ENCODE peak calls at places on chromosomes 5 and 9, in six cellular contexts. O is AG04450, K is nephron progenitor cell, A is fibroblast of lung, V is left lung, Q is fibroblast of the aortic adventitia. H is an unnamed sample.

GRCh38 chr5:135990518-135991240 is 35.9 kb upstream of the LECT2 start:
- DNase-seq in O (no peak), A (no peak), Q (no peak), V (no peak), K (no peak), H (no peak)

GRCh38 chr5:91328743-91329142 is 54.4 kb downstream of the ARRDC3 start:
- DNase-seq in O (peak), A (peak), K (no peak), Q (no peak), V (no peak), H (no peak)

GRCh38 chr5:168683247-168683926 is 104.2 kb upstream of the PANK3 start:
- DNase-seq in Q (peak), K (no peak), A (no peak), O (no peak), V (no peak), H (no peak)

GRCh38 chr5:136269978-136270377 is 77.0 kb upstream of the SMIM32 start:
- DNase-seq in K (no peak), V (no peak), A (no peak), O (no peak), Q (no peak), H (no peak)

GRCh38 chr9:99046542-99047071 is 58.3 kb upstream of the TGFBR1 start:
- DNase-seq in Q (no peak), V (no peak), O (no peak), K (no peak), A (no peak), H (no peak)

GRCh38 chr5:147188200-147189108 is 46.4 kb upstream of the STK32A start:
- DNase-seq in V (no peak), O (peak), K (peak), A (peak), Q (peak), H (peak)

GRCh38 chr9:34190996-34191892 is 12.4 kb downstream of the UBAP1 start:
- DNase-seq in V (no peak), A (peak), K (no peak), O (no peak), Q (peak), H (peak)

GRCh38 chr9:114777841-114778240 is 28.0 kb downstream of the TNFSF15 start:
- DNase-seq in O (no peak), V (no peak), K (no peak), A (no peak), Q (no peak), H (no peak)

GRCh38 chr9:92663951-92664350 is 6.0 kb downstream of the IPPK start:
- DNase-seq in O (no peak), A (no peak), K (no peak), V (peak), Q (no peak), H (no peak)

GRCh38 chr5:1784197-1785050 is 15.2 kb downstream of the MRPL36 start:
- DNase-seq in Q (no peak), K (no peak), O (no peak), V (peak), A (no peak), H (no peak)

GRCh38 chr5:160635046-160635445 is 213.4 kb downstream of the PTTG1 start:
- DNase-seq in O (no peak), Q (no peak), V (no peak), A (no peak), K (no peak), H (no peak)

GRCh38 chr9:121924700-121925099 is 168.4 kb downstream of the TTLL11 start:
- DNase-seq in V (no peak), A (no peak), K (no peak), O (no peak), Q (no peak), H (no peak)

GRCh38 chr9:117782931-117783788 is 79.0 kb downstream of the TLR4 start:
- DNase-seq in A (peak), V (peak), O (no peak), K (peak), Q (peak), H (peak)

GRCh38 chr5:170562166-170562565 is 58.3 kb downstream of the KCNIP1 start:
- DNase-seq in Q (no peak), V (no peak), A (no peak), K (no peak), O (no peak), H (no peak)

GRCh38 chr5:98989723-98990122 is 60.9 kb upstream of the CHD1 start:
- DNase-seq in Q (no peak), V (no peak), O (no peak), A (no peak), K (no peak), H (no peak)

GRCh38 chr5:164600166-164600715 is 1094.8 kb downstream of the MAT2B start:
- DNase-seq in V (no peak), Q (peak), A (peak), O (peak), K (no peak), H (no peak)

GRCh38 chr5:9728261-9728660 is 98.1 kb upstream of the TAS2R1 start:
- DNase-seq in Q (no peak), O (no peak), V (no peak), A (no peak), K (no peak), H (no peak)

GRCh38 chr5:38641003-38641402 is 84.6 kb upstream of the LIFR start:
- DNase-seq in Q (no peak), V (no peak), K (no peak), A (no peak), O (no peak), H (no peak)

DNA sequence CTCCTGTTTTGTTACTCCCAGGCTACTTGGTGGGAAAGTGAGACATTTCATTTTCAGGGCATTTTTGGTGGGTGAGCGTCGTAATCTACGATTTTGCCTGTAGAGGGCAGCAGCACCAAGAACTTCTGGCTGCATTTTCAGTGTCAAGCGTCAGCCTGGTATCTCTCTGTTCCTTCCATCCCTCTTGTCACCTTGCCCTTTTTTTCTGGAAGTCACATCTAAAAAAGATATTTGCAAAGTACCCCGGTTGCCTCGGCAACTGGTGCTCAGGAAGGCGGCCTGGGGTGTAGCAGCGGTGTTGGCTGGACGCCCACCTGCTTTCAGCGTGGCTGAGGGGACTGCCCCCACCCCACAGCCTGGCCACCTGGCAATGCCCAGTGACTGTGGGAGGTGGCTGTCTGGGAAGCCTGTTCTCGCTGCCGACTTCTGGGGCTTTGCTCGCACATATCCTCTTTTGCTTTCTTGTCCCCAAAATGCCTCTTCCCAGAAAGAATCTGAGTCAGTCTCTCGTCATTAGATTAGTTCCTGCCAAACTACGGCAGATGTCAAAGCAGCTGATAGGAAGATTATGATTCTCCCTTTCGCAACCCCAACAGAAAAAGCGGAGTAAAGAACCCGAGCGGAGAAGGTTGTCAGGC is 84.5 kb downstream of the ACER2 start:
- DNase-seq in O (peak), Q (peak), K (peak), V (peak), A (peak), H (peak)
- TF ChIP-seq CTCF in O (peak), Q (peak), K (peak), V (peak), A (peak), H (peak)

DNA sequence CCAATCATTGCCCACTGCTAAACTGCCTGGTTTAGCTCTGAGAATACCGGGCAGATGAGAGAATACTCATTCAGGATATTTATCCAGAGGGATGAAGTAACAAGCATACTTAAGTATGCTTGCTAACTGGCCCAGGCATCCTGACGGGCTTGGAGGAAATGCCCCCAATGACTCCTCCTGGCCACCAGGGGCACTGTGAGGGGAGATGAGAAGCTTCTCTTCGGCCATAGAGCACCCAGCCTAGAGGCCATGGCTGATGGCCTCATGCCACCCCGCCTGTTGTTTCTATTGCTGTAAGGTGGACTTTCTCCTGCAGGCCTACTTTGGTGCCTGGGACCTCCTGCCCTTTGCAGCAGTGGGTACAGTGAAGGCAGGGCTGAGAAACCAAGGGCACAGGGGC is 134.5 kb upstream of the FSTL4 start:
- DNase-seq in Q (no peak), V (no peak), A (no peak), K (no peak), O (no peak), H (no peak)
- TF ChIP-seq CTCF in Q (no peak), V (no peak), A (peak), K (peak), O (no peak), H (peak)

DNA sequence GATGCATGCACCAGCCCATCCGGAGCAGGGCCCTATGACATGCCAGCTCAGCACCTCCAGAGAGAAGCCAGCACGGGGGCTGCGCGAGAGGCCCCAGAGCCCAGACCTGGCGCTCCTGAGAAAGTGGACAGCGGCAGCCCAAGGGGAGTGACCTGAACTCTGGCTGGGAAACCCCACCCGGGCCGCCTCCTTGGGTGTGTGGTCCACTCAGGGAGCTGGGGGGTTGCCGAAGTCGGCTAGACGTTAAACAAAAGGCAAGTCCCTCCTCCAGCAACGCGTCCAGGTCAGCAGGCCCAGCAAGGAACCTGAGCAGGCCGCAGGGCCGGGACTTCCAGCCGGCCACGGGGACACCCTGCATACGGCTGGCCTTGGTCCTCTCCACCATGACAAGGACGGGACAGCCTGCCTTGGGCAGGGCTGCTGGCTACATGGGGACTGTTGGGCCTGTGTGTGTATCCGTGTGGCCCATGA is 35.7 kb downstream of the NACC2 start:
- DNase-seq in V (peak), K (no peak), Q (no peak), O (no peak), A (no peak), H (no peak)
- TF ChIP-seq CTCF in V (no peak), K (no peak), Q (no peak), O (no peak), A (no peak), H (no peak)

GRCh38 chr9:127708952-127709587 is 2.3 kb downstream of the CFAP157 start:
- DNase-seq in A (no peak), O (no peak), V (no peak), Q (no peak), K (no peak), H (no peak)

GRCh38 chr9:127706836-127707241 is at the start of gene CFAP157:
- DNase-seq in K (no peak), O (no peak), A (no peak), Q (no peak), V (no peak), H (no peak)

GRCh38 chr9:127710204-127710805 is 3.5 kb downstream of the CFAP157 start:
- DNase-seq in A (no peak), O (no peak), K (no peak), V (no peak), Q (no peak), H (no peak)

GRCh38 chr9:127705577-127706215 is 1.1 kb upstream of the CFAP157 start:
- DNase-seq in V (no peak), K (no peak), Q (no peak), A (no peak), O (no peak), H (no peak)

DNA sequence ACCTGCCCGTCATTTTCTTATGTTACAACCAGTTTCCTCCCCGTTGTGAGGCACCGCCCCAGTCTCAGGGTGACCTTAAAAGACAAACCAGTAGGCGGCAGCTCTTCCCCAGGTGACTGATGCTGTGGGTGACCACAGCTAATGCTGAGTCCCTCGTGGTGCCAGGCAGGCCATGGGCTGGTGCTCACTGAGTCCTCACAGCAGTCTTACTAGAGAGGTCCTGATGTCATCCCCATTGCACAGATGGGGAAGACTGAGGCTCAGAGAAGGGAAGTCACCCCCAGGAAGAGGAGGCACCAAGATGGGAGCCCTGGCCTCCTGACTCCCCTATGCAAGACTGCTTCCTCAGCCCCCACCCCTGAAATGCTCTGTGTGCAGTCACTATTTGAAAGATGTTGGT is 978 bp downstream of the CFAP157 start:
- DNase-seq in Q (no peak), K (no peak), O (no peak), A (no peak), V (no peak), H (no peak)
- TF ChIP-seq CTCF in Q (no peak), K (no peak), O (no peak), A (no peak), V (no peak), H (no peak)

GRCh38 chr9:88060746-88061145 is 77.5 kb downstream of the SPATA31C2 start:
- DNase-seq in O (no peak), V (no peak), A (no peak), Q (no peak), K (no peak), H (no peak)
- TF ChIP-seq CTCF in O (no peak), V (no peak), A (no peak), Q (no peak), K (no peak), H (no peak)

DNA sequence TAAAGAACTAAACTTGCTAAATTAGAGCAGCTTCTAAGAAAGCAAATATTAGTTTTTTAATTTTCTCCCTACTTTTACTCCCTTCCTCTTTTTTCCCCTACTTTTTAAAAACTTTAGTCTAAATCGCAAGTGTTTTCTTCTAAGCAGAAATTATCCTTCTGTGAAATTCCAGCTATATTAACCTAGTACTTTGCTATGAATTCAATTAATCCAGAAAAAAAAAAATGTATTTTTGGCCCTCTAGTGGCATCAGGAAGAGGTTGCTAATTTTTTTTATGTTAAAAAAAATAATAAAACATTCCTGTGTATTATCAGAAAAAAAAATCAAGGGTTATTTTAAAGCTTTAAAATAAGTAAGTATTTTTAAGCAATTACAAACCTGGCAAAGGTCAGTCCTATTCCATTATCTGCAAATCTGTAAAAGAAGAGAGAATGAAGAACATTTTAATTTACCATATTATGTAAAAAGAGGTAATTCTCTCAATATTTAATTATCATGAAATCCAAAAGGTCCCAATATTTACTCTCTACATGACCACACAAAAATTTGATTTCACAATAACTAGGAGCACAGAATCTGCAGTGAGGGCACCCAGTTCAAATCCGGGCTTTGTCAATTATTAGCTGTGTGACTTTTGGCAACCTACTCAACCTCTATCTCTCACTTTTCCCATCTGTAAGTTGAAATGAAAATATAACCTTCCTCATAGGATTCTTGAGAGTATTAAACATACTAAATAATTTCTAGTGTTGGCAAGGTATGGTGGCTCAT is 52.0 kb downstream of the CEMIP2 start:
- DNase-seq in K (no peak), Q (peak), O (no peak), A (peak), V (no peak), H (no peak)
- TF ChIP-seq CTCF in K (peak), Q (peak), O (peak), A (peak), V (peak), H (peak)

GRCh38 chr5:141475625-141476131 is at the start of gene PCDHGC3:
- DNase-seq in K (peak), V (peak), Q (peak), O (peak), A (peak), H (peak)
- TF ChIP-seq CTCF in K (no peak), V (peak), Q (peak), O (peak), A (peak), H (peak)

GRCh38 chr9:37747271-37747753 is 6.3 kb upstream of the TRMT10B start:
- DNase-seq in A (peak), V (no peak), O (peak), Q (peak), K (peak), H (peak)

GRCh38 chr9:37751186-37751585 is 2.4 kb upstream of the TRMT10B start:
- DNase-seq in K (no peak), V (no peak), O (no peak), A (no peak), Q (no peak), H (no peak)

GRCh38 chr9:37745970-37746369 is 7.6 kb upstream of the TRMT10B start:
- DNase-seq in A (no peak), Q (no peak), O (no peak), K (no peak), V (no peak), H (no peak)

GRCh38 chr9:37746448-37747270 is 6.9 kb upstream of the TRMT10B start:
- DNase-seq in A (peak), V (no peak), K (no peak), Q (no peak), O (peak), H (peak)

GRCh38 chr9:37749129-37749528 is 4.5 kb upstream of the TRMT10B start:
- DNase-seq in A (no peak), O (no peak), K (no peak), Q (no peak), V (no peak), H (no peak)
- TF ChIP-seq CTCF in A (no peak), O (no peak), K (no peak), Q (no peak), V (no peak), H (no peak)

GRCh38 chr9:120869360-120869687 is 7.7 kb downstream of the PHF19 start:
- DNase-seq in O (no peak), A (no peak), K (no peak), V (no peak), Q (no peak), H (no peak)
- TF ChIP-seq CTCF in O (no peak), A (no peak), K (peak), V (no peak), Q (no peak), H (peak)

H was measured in HFFc6.